ENCODE peak calls at places on chromosomes 12 and 14, in eight cellular contexts. S is effector memory CD8-positive, alpha-beta T cell; D is right lobe of liver; X is Right ventricle myocardium inferior; Q is GM12878; U is activated CD4-positive, CD25-positive, alpha-beta regulatory T cell treated with anti-CD3 and anti-CD28 coated beads, Interleukin-2, amount 50 U/mL, for 24 hours; P is activated naive CD8-positive, alpha-beta T cell treated with anti-CD3 and anti-CD28 coated beads, Interleukin-2, amount 50 U/mL, for 24 hours; R is activated naive CD4-positive, alpha-beta T cell treated with anti-CD3 and anti-CD28 coated beads, Interleukin-2, amount 50 U/mL, for 72 hours. A is an unnamed sample.

GRCh38 chr14:93044601-93045000 is 71.1 kb downstream of the ITPK1 start:
- ATAC-seq in S (no peak), D (no peak), X (no peak), Q (peak), U (no peak), P (no peak), R (no peak), A (no peak)

GRCh38 chr12:9635014-9635413 is 27.3 kb upstream of the KLRB1 start:
- ATAC-seq in S (no peak), D (no peak), X (no peak), Q (no peak), U (no peak), P (no peak), R (no peak), A (no peak)

GRCh38 chr12:42144174-42144423 is 575 bp downstream of the GXYLT1 start:
- ATAC-seq in S (peak), D (no peak), X (peak), Q (no peak), U (no peak), P (no peak), R (no peak), A (peak)

GRCh38 chr12:29783773-29784666 is at the start of gene TMTC1:
- ATAC-seq in S (no peak), D (peak), X (peak), Q (peak), U (no peak), P (no peak), R (peak), A (no peak)

GRCh38 chr14:63996575-63997220 is 143.9 kb downstream of the SYNE2 start:
- ATAC-seq in S (no peak), D (no peak), X (no peak), Q (no peak), U (no peak), P (no peak), R (no peak), A (no peak)

GRCh38 chr12:115988629-115989563 is 288.6 kb downstream of the MED13L start:
- ATAC-seq in S (no peak), D (no peak), X (no peak), Q (no peak), U (no peak), P (no peak), R (no peak), A (no peak)

GRCh38 chr14:100030441-100031153 is 34.6 kb upstream of the EVL start:
- ATAC-seq in S (no peak), D (no peak), X (peak), Q (no peak), U (no peak), P (no peak), R (no peak), A (no peak)

GRCh38 chr12:50221228-50222008 is 54.2 kb upstream of the CERS5 start:
- ATAC-seq in S (no peak), D (no peak), X (peak), Q (peak), U (no peak), P (no peak), R (no peak), A (no peak)

GRCh38 chr12:82089369-82090121 is 268.6 kb downstream of the CCDC59 start:
- ATAC-seq in S (no peak), D (no peak), X (no peak), Q (no peak), U (no peak), P (no peak), R (no peak), A (no peak)

GRCh38 chr12:101581190-101581589 is 13.6 kb upstream of the MYBPC1 start:
- ATAC-seq in S (no peak), D (no peak), X (no peak), Q (no peak), U (no peak), P (no peak), R (no peak), A (no peak)

GRCh38 chr12:131111446-131111845 is 157.7 kb downstream of the ADGRD1 start:
- ATAC-seq in S (no peak), D (no peak), X (no peak), Q (no peak), U (no peak), P (no peak), R (no peak), A (no peak)

GRCh38 chr12:45590646-45591045 is 138.9 kb upstream of the ARID2 start:
- ATAC-seq in S (no peak), D (no peak), X (no peak), Q (no peak), U (no peak), P (peak), R (peak), A (peak)

GRCh38 chr14:104868811-104869572 is 3.9 kb downstream of the CEP170B start:
- ATAC-seq in S (no peak), D (no peak), X (no peak), Q (no peak), U (no peak), P (no peak), R (no peak), A (no peak)

A was measured in activated T-helper 17 cell treated with anti-CD3 and anti-CD28 coated beads, Interleukin-2, amount 50 U/mL, for 72 hours.